ENCODE peak calls at places on chromosomes 5 and 9, in ten cellular contexts. S is GM19239; C is GM04504; A is AG08396; T is HFFc6; O is cardiac septum; L is stomach; Y is stimulated activated CD4-positive, alpha-beta T cell treated with anti-CD3 and anti-CD28 coated beads, Interleukin-15, amount 100 ng/mL, for 24 hours; H is germinal center; M is RKO. V is an unnamed sample.

GRCh38 chr9:29701536-29701935 is 2128.3 kb upstream of the C9orf72 start:
- DNase-seq in S (no peak), C (no peak), A (no peak), T (no peak), O (no peak), L (no peak), Y (no peak), H (no peak), M (peak; percentile 4), V (no peak)

GRCh38 chr9:121997791-121998190 is 95.3 kb downstream of the TTLL11 start:
- DNase-seq in S (no peak), C (no peak), A (no peak), T (no peak), O (no peak), L (no peak), Y (no peak), H (no peak), M (no peak), V (no peak)

GRCh38 chr9:101796044-101796443 is 57.6 kb upstream of the GRIN3A start:
- DNase-seq in S (no peak), C (no peak), A (no peak), T (no peak), O (no peak), L (no peak), Y (no peak), H (no peak), M (no peak), V (no peak)

GRCh38 chr9:125977223-125977622 is 230.1 kb downstream of the PBX3 start:
- DNase-seq in S (no peak), C (peak; percentile 3), A (no peak), T (peak; percentile 13), O (no peak), L (no peak), Y (no peak), H (no peak), M (peak; percentile 28), V (no peak)

GRCh38 chr5:181052526-181052927 is 12.5 kb downstream of the BTNL9 start:
- DNase-seq in S (peak; percentile 46), C (no peak), A (no peak), T (no peak), O (no peak), L (no peak), Y (peak; percentile 41), H (peak; percentile 57), M (peak; percentile 43), V (no peak)

GRCh38 chr9:110337727-110338522 is at the start of gene TXNDC8:
- DNase-seq in S (no peak), C (no peak), A (peak; percentile 12), T (peak; percentile 2), O (no peak), L (no peak), Y (no peak), H (no peak), M (no peak), V (no peak)

GRCh38 chr5:88145205-88145602 is 123.4 kb downstream of the TMEM161B start:
- DNase-seq in S (no peak), C (no peak), A (no peak), T (no peak), O (no peak), L (no peak), Y (no peak), H (no peak), M (no peak), V (no peak)

GRCh38 chr5:142295084-142295758 is 29.6 kb downstream of the SPRY4 start:
- DNase-seq in S (no peak), C (no peak), A (no peak), T (no peak), O (no peak), L (no peak), Y (no peak), H (no peak), M (no peak), V (no peak)

GRCh38 chr5:5116953-5117352 is 23.2 kb upstream of the ADAMTS16 start:
- DNase-seq in S (no peak), C (no peak), A (no peak), T (no peak), O (no peak), L (no peak), Y (no peak), H (no peak), M (no peak), V (no peak)

V was measured in GM12891.